ENCODE peak calls at places on chromosomes 12 and 14, in ten cellular contexts. V, F, N, E, Y, Q, C, A, P and G are unnamed samples.

GRCh38 chr12:112046003-112046402 is 32.8 kb downstream of the ERP29 start:
- DNase-seq in V (no peak), F (no peak), N (no peak), E (no peak), Y (no peak), Q (peak), C (no peak), A (no peak), P (no peak), G (no peak)

GRCh38 chr14:94116701-94117100 is 6.2 kb downstream of the IFI27 start:
- DNase-seq in V (no peak), F (no peak), N (no peak), E (no peak), Y (no peak), Q (no peak), C (no peak), A (no peak), P (no peak), G (no peak)

GRCh38 chr14:93905623-93906022 is 21.5 kb upstream of the FAM181A start:
- DNase-seq in V (no peak), F (no peak), N (no peak), E (no peak), Y (no peak), Q (no peak), C (no peak), A (no peak), P (no peak), G (no peak)

GRCh38 chr12:6613776-6614512 is 6.8 kb upstream of the CHD4 start:
- DNase-seq in V (peak), F (peak), N (peak), E (peak), Y (no peak), Q (peak), C (peak), A (peak), P (peak), G (peak)

GRCh38 chr12:111298583-111299436 is 70.1 kb downstream of the PHETA1 start:
- DNase-seq in V (no peak), F (peak), N (peak), E (peak), Y (peak), Q (peak), C (peak), A (peak), P (peak), G (no peak)

GRCh38 chr14:68346540-68347232 is 446.2 kb downstream of the ZFP36L1 start:
- DNase-seq in V (no peak), F (no peak), N (no peak), E (no peak), Y (no peak), Q (no peak), C (peak), A (peak), P (no peak), G (no peak)

GRCh38 chr12:6458281-6459003 is 6.6 kb downstream of the TAPBPL start:
- DNase-seq in V (no peak), F (no peak), N (no peak), E (no peak), Y (no peak), Q (no peak), C (no peak), A (no peak), P (no peak), G (no peak)

GRCh38 chr12:121883315-121883660 is 5.3 kb upstream of the PSMD9 start:
- DNase-seq in V (no peak), F (no peak), N (no peak), E (no peak), Y (no peak), Q (no peak), C (no peak), A (no peak), P (no peak), G (no peak)

GRCh38 chr14:89576960-89577359 is 159.9 kb upstream of the FOXN3 start:
- DNase-seq in V (no peak), F (no peak), N (no peak), E (no peak), Y (no peak), Q (peak), C (no peak), A (no peak), P (no peak), G (no peak)

GRCh38 chr12:89156324-89156723 is 196.0 kb downstream of the DUSP6 start:
- DNase-seq in V (no peak), F (no peak), N (no peak), E (peak), Y (no peak), Q (no peak), C (no peak), A (peak), P (no peak), G (no peak)

GRCh38 chr14:32998433-32998832 is 59.8 kb downstream of the NPAS3 start:
- DNase-seq in V (no peak), F (peak), N (no peak), E (peak), Y (no peak), Q (peak), C (peak), A (peak), P (no peak), G (no peak)

GRCh38 chr14:22569106-22569748 is 19.8 kb downstream of the DAD1 start:
- DNase-seq in V (no peak), F (no peak), N (no peak), E (no peak), Y (no peak), Q (peak), C (no peak), A (no peak), P (no peak), G (no peak)

GRCh38 chr12:28242129-28242887 is 52.1 kb downstream of the CCDC91 start:
- DNase-seq in V (no peak), F (no peak), N (no peak), E (no peak), Y (no peak), Q (no peak), C (no peak), A (no peak), P (no peak), G (no peak)

GRCh38 chr14:104035300-104035699 is 50.2 kb upstream of the ASPG start:
- DNase-seq in V (no peak), F (no peak), N (peak), E (no peak), Y (no peak), Q (no peak), C (no peak), A (peak), P (no peak), G (peak)

GRCh38 chr14:58882577-58883018 is 244.8 kb downstream of the DACT1 start:
- DNase-seq in V (no peak), F (no peak), N (peak), E (no peak), Y (no peak), Q (peak), C (peak), A (peak), P (no peak), G (peak)

GRCh38 chr12:95852133-95852532 is 6.6 kb upstream of the SNRPF start:
- DNase-seq in V (no peak), F (no peak), N (no peak), E (no peak), Y (no peak), Q (no peak), C (no peak), A (no peak), P (no peak), G (no peak)

GRCh38 chr12:47085815-47086252 is 6.1 kb upstream of the AMIGO2 start:
- DNase-seq in V (no peak), F (no peak), N (no peak), E (peak), Y (peak), Q (peak), C (peak), A (peak), P (no peak), G (no peak)

GRCh38 chr14:70664698-70665447 is 23.2 kb downstream of the TTC9 start:
- DNase-seq in V (no peak), F (no peak), N (no peak), E (no peak), Y (no peak), Q (no peak), C (no peak), A (no peak), P (no peak), G (no peak)

GRCh38 chr12:1797011-1797901 is 23.1 kb upstream of the LRTM2 start:
- DNase-seq in V (peak), F (peak), N (no peak), E (no peak), Y (peak), Q (no peak), C (peak), A (peak), P (peak), G (no peak)

GRCh38 chr12:121992059-121992879 is 29.4 kb upstream of the BCL7A start:
- DNase-seq in V (no peak), F (peak), N (no peak), E (peak), Y (peak), Q (peak), C (peak), A (peak), P (no peak), G (peak)

GRCh38 chr12:102484017-102484731 is 3.8 kb upstream of the IGF1 start:
- DNase-seq in V (peak), F (peak), N (peak), E (peak), Y (peak), Q (peak), C (peak), A (peak), P (peak), G (no peak)

GRCh38 chr12:2390850-2391390 is 338.1 kb downstream of the CACNA1C start:
- DNase-seq in V (no peak), F (no peak), N (no peak), E (no peak), Y (no peak), Q (no peak), C (no peak), A (no peak), P (no peak), G (no peak)

GRCh38 chr12:1277905-1278304 is 286.9 kb downstream of the ERC1 start:
- DNase-seq in V (no peak), F (no peak), N (no peak), E (no peak), Y (no peak), Q (no peak), C (no peak), A (no peak), P (no peak), G (no peak)

GRCh38 chr14:31578792-31579191 is 17.6 kb downstream of the NUBPL start:
- DNase-seq in V (no peak), F (no peak), N (no peak), E (no peak), Y (no peak), Q (no peak), C (peak), A (no peak), P (no peak), G (no peak)

GRCh38 chr12:48286665-48287064 is 64.1 kb downstream of the ZNF641 start:
- DNase-seq in V (no peak), F (peak), N (no peak), E (no peak), Y (no peak), Q (no peak), C (peak), A (peak), P (no peak), G (no peak)

GRCh38 chr14:56417173-56417572 is 162.4 kb upstream of the TMEM260 start:
- DNase-seq in V (no peak), F (no peak), N (no peak), E (no peak), Y (no peak), Q (no peak), C (no peak), A (no peak), P (no peak), G (no peak)

GRCh38 chr14:56413721-56414120 is 165.9 kb upstream of the TMEM260 start:
- DNase-seq in V (no peak), F (no peak), N (no peak), E (no peak), Y (no peak), Q (no peak), C (no peak), A (no peak), P (no peak), G (no peak)

GRCh38 chr14:56414231-56414630 is 165.4 kb upstream of the TMEM260 start:
- DNase-seq in V (no peak), F (no peak), N (no peak), E (no peak), Y (no peak), Q (no peak), C (no peak), A (no peak), P (no peak), G (no peak)

GRCh38 chr14:56416213-56416612 is 163.4 kb upstream of the TMEM260 start:
- DNase-seq in V (no peak), F (no peak), N (no peak), E (no peak), Y (no peak), Q (no peak), C (no peak), A (no peak), P (no peak), G (no peak)

GRCh38 chr14:56412453-56413434 is 166.9 kb upstream of the TMEM260 start:
- DNase-seq in V (no peak), F (no peak), N (no peak), E (no peak), Y (no peak), Q (no peak), C (no peak), A (no peak), P (no peak), G (no peak)
- H3K4me3 ChIP-seq in V (no peak), F (no peak), N (no peak), E (no peak), Y (no peak), Q (no peak), C (no peak), A (no peak), P (no peak), G (no peak)

GRCh38 chr12:53749986-53750811 is 1.6 kb downstream of the CISTR start:
- DNase-seq in V (no peak), F (no peak), N (no peak), E (no peak), Y (no peak), Q (no peak), C (no peak), A (no peak), P (no peak), G (no peak)
- TF ChIP-seq CTCF in V (no peak), F (no peak), N (no peak), E (no peak), Y (no peak), Q (no peak), C (no peak), A (no peak), P (no peak), G (no peak)

GRCh38 chr12:106585862-106586534 is 3.2 kb downstream of the RFX4 start:
- DNase-seq in V (no peak), F (no peak), N (no peak), E (no peak), Y (no peak), Q (no peak), C (no peak), A (no peak), P (no peak), G (no peak)
- H3K4me3 ChIP-seq in V (peak), F (no peak), N (no peak), E (no peak), Y (no peak), Q (no peak), C (peak), A (no peak), P (peak), G (no peak)

GRCh38 chr14:71730471-71730870 is 201.8 kb upstream of the RGS6 start:
- DNase-seq in V (no peak), F (no peak), N (no peak), E (peak), Y (no peak), Q (no peak), C (no peak), A (no peak), P (no peak), G (no peak)

GRCh38 chr14:71729581-71729980 is 202.6 kb upstream of the RGS6 start:
- DNase-seq in V (no peak), F (no peak), N (no peak), E (no peak), Y (no peak), Q (no peak), C (no peak), A (no peak), P (no peak), G (no peak)

GRCh38 chr14:71733210-71733883 is 198.9 kb upstream of the RGS6 start:
- DNase-seq in V (no peak), F (no peak), N (no peak), E (no peak), Y (no peak), Q (peak), C (peak), A (peak), P (no peak), G (no peak)

GRCh38 chr14:71731096-71731495 is 201.1 kb upstream of the RGS6 start:
- DNase-seq in V (no peak), F (no peak), N (no peak), E (no peak), Y (no peak), Q (no peak), C (no peak), A (no peak), P (no peak), G (no peak)

GRCh38 chr14:71734076-71734475 is 198.2 kb upstream of the RGS6 start:
- DNase-seq in V (no peak), F (no peak), N (no peak), E (no peak), Y (no peak), Q (no peak), C (no peak), A (no peak), P (no peak), G (no peak)
- TF ChIP-seq CTCF in V (no peak), F (no peak), N (no peak), E (no peak), Y (no peak), Q (no peak), C (no peak), A (no peak), P (no peak), G (no peak)

GRCh38 chr12:9761407-9761736 is 671 bp upstream of the CD69 start:
- DNase-seq in V (no peak), F (no peak), N (no peak), E (no peak), Y (no peak), Q (no peak), C (no peak), A (no peak), P (no peak), G (no peak)

GRCh38 chr12:9757433-9758025 is 3.2 kb downstream of the CD69 start:
- DNase-seq in V (no peak), F (no peak), N (no peak), E (no peak), Y (no peak), Q (no peak), C (no peak), A (no peak), P (no peak), G (no peak)

GRCh38 chr12:9758119-9758518 is 2.6 kb downstream of the CD69 start:
- DNase-seq in V (no peak), F (no peak), N (no peak), E (no peak), Y (no peak), Q (no peak), C (no peak), A (no peak), P (no peak), G (no peak)

GRCh38 chr12:9760699-9761406 is at the start of gene CD69:
- DNase-seq in V (no peak), F (peak), N (no peak), E (no peak), Y (peak), Q (no peak), C (no peak), A (no peak), P (no peak), G (no peak)

GRCh38 chr12:9759680-9760592 is 765 bp downstream of the CD69 start:
- DNase-seq in V (no peak), F (no peak), N (no peak), E (no peak), Y (no peak), Q (no peak), C (no peak), A (no peak), P (no peak), G (no peak)
- H3K4me3 ChIP-seq in V (peak), F (no peak), N (no peak), E (no peak), Y (peak), Q (no peak), C (no peak), A (no peak), P (no peak), G (no peak)